ENCODE peak calls at places on chromosome 12, in five cellular contexts. One of them, this sample, is unnamed.

GRCh38 chr12:25801621-25802243 is 156.8 kb upstream of the RASSF8 start:
- DNase-seq in GDM1: no peak
- DNase-seq in activated CD4-positive, alpha-beta T cell treated with anti-CD3 and anti-CD28 coated beads for 1 hour: no peak
- DNase-seq in stimulated activated CD4-positive, alpha-beta T cell treated with anti-CD3 and anti-CD28 coated beads, Interleukin-1b, Interleukin-23, amount 100 ng/mL, for 24 hours: no peak
- DNase-seq in stimulated activated CD8-positive, alpha-beta memory T cell treated with anti-CD3 and anti-CD28 coated beads, Interleukin-12 subunit alpha, Interleukin-12 subunit beta, amount 100 ng/mL, for 4 hours: no peak
- DNase-seq in this sample: no peak

GRCh38 chr12:103771466-103771865 is 69.6 kb downstream of the NT5DC3 start:
- DNase-seq in activated CD4-positive, alpha-beta T cell treated with anti-CD3 and anti-CD28 coated beads for 1 hour: no peak
- DNase-seq in stimulated activated CD4-positive, alpha-beta T cell treated with anti-CD3 and anti-CD28 coated beads, Interleukin-1b, Interleukin-23, amount 100 ng/mL, for 24 hours: no peak
- DNase-seq in stimulated activated CD8-positive, alpha-beta memory T cell treated with anti-CD3 and anti-CD28 coated beads, Interleukin-12 subunit alpha, Interleukin-12 subunit beta, amount 100 ng/mL, for 4 hours: no peak
- DNase-seq in GDM1: no peak
- DNase-seq in this sample: no peak

GRCh38 chr12:90945070-90945649 is 9.8 kb downstream of the CCER1 start:
- DNase-seq in stimulated activated CD4-positive, alpha-beta T cell treated with anti-CD3 and anti-CD28 coated beads, Interleukin-1b, Interleukin-23, amount 100 ng/mL, for 24 hours: no peak
- DNase-seq in GDM1: no peak
- DNase-seq in stimulated activated CD8-positive, alpha-beta memory T cell treated with anti-CD3 and anti-CD28 coated beads, Interleukin-12 subunit alpha, Interleukin-12 subunit beta, amount 100 ng/mL, for 4 hours: no peak
- DNase-seq in activated CD4-positive, alpha-beta T cell treated with anti-CD3 and anti-CD28 coated beads for 1 hour: no peak
- DNase-seq in this sample: no peak

GRCh38 chr12:1661553-1662335 is 29.1 kb upstream of the ADIPOR2 start:
- DNase-seq in stimulated activated CD4-positive, alpha-beta T cell treated with anti-CD3 and anti-CD28 coated beads, Interleukin-1b, Interleukin-23, amount 100 ng/mL, for 24 hours: peak
- DNase-seq in GDM1: peak
- DNase-seq in stimulated activated CD8-positive, alpha-beta memory T cell treated with anti-CD3 and anti-CD28 coated beads, Interleukin-12 subunit alpha, Interleukin-12 subunit beta, amount 100 ng/mL, for 4 hours: peak
- DNase-seq in activated CD4-positive, alpha-beta T cell treated with anti-CD3 and anti-CD28 coated beads for 1 hour: peak
- DNase-seq in this sample: peak

GRCh38 chr12:7835766-7836165 is 36.9 kb downstream of the SLC2A14 start:
- DNase-seq in stimulated activated CD8-positive, alpha-beta memory T cell treated with anti-CD3 and anti-CD28 coated beads, Interleukin-12 subunit alpha, Interleukin-12 subunit beta, amount 100 ng/mL, for 4 hours: no peak
- DNase-seq in activated CD4-positive, alpha-beta T cell treated with anti-CD3 and anti-CD28 coated beads for 1 hour: no peak
- DNase-seq in stimulated activated CD4-positive, alpha-beta T cell treated with anti-CD3 and anti-CD28 coated beads, Interleukin-1b, Interleukin-23, amount 100 ng/mL, for 24 hours: no peak
- DNase-seq in GDM1: no peak
- DNase-seq in this sample: no peak

GRCh38 chr12:75641031-75641780 is 129.8 kb upstream of the KRR1 start:
- DNase-seq in GDM1: peak
- DNase-seq in stimulated activated CD8-positive, alpha-beta memory T cell treated with anti-CD3 and anti-CD28 coated beads, Interleukin-12 subunit alpha, Interleukin-12 subunit beta, amount 100 ng/mL, for 4 hours: peak
- DNase-seq in stimulated activated CD4-positive, alpha-beta T cell treated with anti-CD3 and anti-CD28 coated beads, Interleukin-1b, Interleukin-23, amount 100 ng/mL, for 24 hours: no peak
- DNase-seq in activated CD4-positive, alpha-beta T cell treated with anti-CD3 and anti-CD28 coated beads for 1 hour: no peak
- DNase-seq in this sample: no peak

GRCh38 chr12:25051171-25051570 is 102.3 kb upstream of the BCAT1 start:
- DNase-seq in stimulated activated CD4-positive, alpha-beta T cell treated with anti-CD3 and anti-CD28 coated beads, Interleukin-1b, Interleukin-23, amount 100 ng/mL, for 24 hours: no peak
- DNase-seq in activated CD4-positive, alpha-beta T cell treated with anti-CD3 and anti-CD28 coated beads for 1 hour: no peak
- DNase-seq in GDM1: no peak
- DNase-seq in stimulated activated CD8-positive, alpha-beta memory T cell treated with anti-CD3 and anti-CD28 coated beads, Interleukin-12 subunit alpha, Interleukin-12 subunit beta, amount 100 ng/mL, for 4 hours: no peak
- DNase-seq in this sample: no peak

GRCh38 chr12:94421868-94422740 is 37.6 kb downstream of the CEP83 start:
- DNase-seq in stimulated activated CD4-positive, alpha-beta T cell treated with anti-CD3 and anti-CD28 coated beads, Interleukin-1b, Interleukin-23, amount 100 ng/mL, for 24 hours: no peak
- DNase-seq in stimulated activated CD8-positive, alpha-beta memory T cell treated with anti-CD3 and anti-CD28 coated beads, Interleukin-12 subunit alpha, Interleukin-12 subunit beta, amount 100 ng/mL, for 4 hours: no peak
- DNase-seq in activated CD4-positive, alpha-beta T cell treated with anti-CD3 and anti-CD28 coated beads for 1 hour: no peak
- DNase-seq in GDM1: no peak
- DNase-seq in this sample: no peak

GRCh38 chr12:49811961-49812401 is 16.2 kb downstream of the NCKAP5L start:
- DNase-seq in activated CD4-positive, alpha-beta T cell treated with anti-CD3 and anti-CD28 coated beads for 1 hour: no peak
- DNase-seq in stimulated activated CD4-positive, alpha-beta T cell treated with anti-CD3 and anti-CD28 coated beads, Interleukin-1b, Interleukin-23, amount 100 ng/mL, for 24 hours: no peak
- DNase-seq in stimulated activated CD8-positive, alpha-beta memory T cell treated with anti-CD3 and anti-CD28 coated beads, Interleukin-12 subunit alpha, Interleukin-12 subunit beta, amount 100 ng/mL, for 4 hours: no peak
- DNase-seq in GDM1: no peak
- DNase-seq in this sample: no peak

GRCh38 chr12:54585243-54585642 is 3.2 kb downstream of the PPP1R1A start:
- DNase-seq in stimulated activated CD8-positive, alpha-beta memory T cell treated with anti-CD3 and anti-CD28 coated beads, Interleukin-12 subunit alpha, Interleukin-12 subunit beta, amount 100 ng/mL, for 4 hours: no peak
- DNase-seq in activated CD4-positive, alpha-beta T cell treated with anti-CD3 and anti-CD28 coated beads for 1 hour: no peak
- DNase-seq in GDM1: no peak
- DNase-seq in stimulated activated CD4-positive, alpha-beta T cell treated with anti-CD3 and anti-CD28 coated beads, Interleukin-1b, Interleukin-23, amount 100 ng/mL, for 24 hours: no peak
- DNase-seq in this sample: no peak

GRCh38 chr12:93469386-93469785 is 2.1 kb downstream of the MRPL42 start:
- DNase-seq in stimulated activated CD4-positive, alpha-beta T cell treated with anti-CD3 and anti-CD28 coated beads, Interleukin-1b, Interleukin-23, amount 100 ng/mL, for 24 hours: no peak
- DNase-seq in GDM1: no peak
- DNase-seq in stimulated activated CD8-positive, alpha-beta memory T cell treated with anti-CD3 and anti-CD28 coated beads, Interleukin-12 subunit alpha, Interleukin-12 subunit beta, amount 100 ng/mL, for 4 hours: no peak
- DNase-seq in activated CD4-positive, alpha-beta T cell treated with anti-CD3 and anti-CD28 coated beads for 1 hour: no peak
- DNase-seq in this sample: no peak